ENCODE peak calls at places on chromosomes 6 and 20, in ten cellular contexts. H is effector memory CD8-positive, alpha-beta T cell; E is NCI-H1694 treated with DMSO at 0.1 percent for 48 hours; P is activated CD4-positive, alpha-beta T cell treated with anti-CD3 and anti-CD28 coated beads for 1 hour; D is GM19239; A is memory B cell; T is HEK293T; L is endothelial cell of umbilical vein; Q is activated CD8-positive, alpha-beta memory T cell treated with anti-CD3 and anti-CD28 coated beads, Interleukin-2, amount 10 ng/mL, durations not matched to agents 7 days and 5 days; U is BJ. X is an unnamed sample.

GRCh38 chr6:101226677-101227135 is 166.8 kb upstream of the GRIK2 start:
- DNase-seq in U (peak), T (peak), H (no peak), E (peak), L (no peak), A (no peak), Q (no peak), P (no peak), D (no peak), X (no peak)

GRCh38 chr6:148324297-148325007 is 18.2 kb upstream of the SASH1 start:
- DNase-seq in E (no peak), A (no peak), Q (no peak), L (peak), H (no peak), T (no peak), P (no peak), U (peak), D (no peak), X (no peak)

GRCh38 chr6:91029211-91029610 is 442.3 kb upstream of the MAP3K7 start:
- DNase-seq in L (no peak), Q (no peak), E (no peak), P (no peak), U (no peak), D (no peak), H (no peak), T (peak), A (no peak), X (no peak)

GRCh38 chr20:4244700-4245485 is 229.5 kb upstream of the RNF24 start:
- DNase-seq in P (no peak), Q (no peak), T (no peak), E (no peak), U (no peak), A (no peak), H (no peak), L (no peak), D (no peak), X (no peak)

GRCh38 chr6:168374541-168375071 is 55.0 kb upstream of the DACT2 start:
- DNase-seq in Q (no peak), D (no peak), L (no peak), A (no peak), E (no peak), T (no peak), U (no peak), P (no peak), H (no peak), X (no peak)

GRCh38 chr6:170291271-170292110 is 613 bp upstream of the DLL1 start:
- DNase-seq in P (no peak), L (peak), D (no peak), U (no peak), H (peak), E (peak), A (no peak), T (no peak), Q (no peak), X (peak)

GRCh38 chr6:11043961-11044711 is at the start of gene ELOVL2:
- DNase-seq in A (peak), P (no peak), H (no peak), Q (no peak), E (peak), T (peak), L (peak), U (no peak), D (peak), X (no peak)

GRCh38 chr6:118476554-118476953 is 71.5 kb upstream of the PLN start:
- DNase-seq in Q (no peak), A (no peak), P (no peak), U (no peak), T (no peak), E (no peak), H (no peak), L (no peak), D (no peak), X (no peak)

GRCh38 chr6:38034269-38034914 is 214.9 kb downstream of the ZFAND3 start:
- DNase-seq in D (no peak), A (no peak), P (no peak), T (no peak), Q (no peak), L (peak), E (no peak), U (no peak), H (no peak), X (no peak)

GRCh38 chr6:39130691-39131090 is 15.7 kb upstream of the SAYSD1 start:
- DNase-seq in E (no peak), Q (no peak), L (no peak), P (no peak), A (no peak), T (no peak), D (no peak), U (no peak), H (no peak), X (no peak)

GRCh38 chr6:1486387-1486786 is 97.0 kb downstream of the FOXF2 start:
- DNase-seq in D (no peak), L (no peak), E (no peak), Q (no peak), U (no peak), H (no peak), A (no peak), P (no peak), T (no peak), X (no peak)

GRCh38 chr20:33251496-33251895 is 15.7 kb downstream of the BPIFA1 start:
- DNase-seq in L (no peak), P (no peak), Q (no peak), T (no peak), H (no peak), U (no peak), D (no peak), E (peak), A (no peak), X (no peak)

GRCh38 chr6:136612666-136613389 is 62.6 kb upstream of the MAP7 start:
- DNase-seq in D (no peak), P (no peak), E (no peak), L (no peak), H (no peak), T (no peak), A (no peak), Q (no peak), U (no peak), X (no peak)

GRCh38 chr20:54139188-54139587 is 34.6 kb downstream of the CYP24A1 start:
- DNase-seq in T (no peak), D (no peak), E (no peak), A (no peak), H (no peak), U (no peak), L (no peak), Q (no peak), P (no peak), X (no peak)

GRCh38 chr6:85920782-85921181 is 278.1 kb upstream of the SYNCRIP start:
- DNase-seq in Q (no peak), E (peak), U (no peak), A (no peak), H (no peak), P (no peak), D (no peak), T (no peak), L (no peak), X (no peak)

GRCh38 chr6:1872649-1873131 is 263.0 kb downstream of the FOXC1 start:
- DNase-seq in A (no peak), P (no peak), H (no peak), U (peak), D (no peak), Q (no peak), T (peak), E (peak), L (no peak), X (no peak)

GRCh38 chr6:90610671-90611542 is 24.0 kb upstream of the MAP3K7 start:
- DNase-seq in H (no peak), U (no peak), D (peak), P (no peak), A (no peak), E (peak), Q (peak), T (peak), L (peak), X (peak)

GRCh38 chr6:169695131-169695530 is 6.7 kb downstream of the WDR27 start:
- DNase-seq in U (no peak), H (no peak), Q (no peak), A (no peak), E (no peak), L (no peak), D (no peak), P (no peak), T (no peak), X (no peak)